ENCODE peak calls at places on chromosomes 13 and 19, in five cellular contexts. One of them, this sample, is unnamed.

GRCh38 chr19:17114414-17114831 is 38.8 kb downstream of the MYO9B start:
- DNase-seq in pancreas: no peak
- DNase-seq in CD4-positive, CD25-positive, alpha-beta regulatory T cell: no peak
- DNase-seq in AG09309: no peak
- DNase-seq in astrocyte of the spinal cord: peak
- DNase-seq in this sample: no peak

GRCh38 chr13:95652821-95653220 is 8.3 kb upstream of the DZIP1 start:
- DNase-seq in CD4-positive, CD25-positive, alpha-beta regulatory T cell: no peak
- DNase-seq in pancreas: no peak
- DNase-seq in astrocyte of the spinal cord: no peak
- DNase-seq in AG09309: no peak
- DNase-seq in this sample: no peak

GRCh38 chr13:107210216-107211010 is 642.5 kb upstream of the ARGLU1 start:
- DNase-seq in pancreas: no peak
- DNase-seq in astrocyte of the spinal cord: no peak
- DNase-seq in CD4-positive, CD25-positive, alpha-beta regulatory T cell: no peak
- DNase-seq in AG09309: peak
- DNase-seq in this sample: no peak

GRCh38 chr19:4693471-4694121 is 23.5 kb upstream of the MYDGF start:
- DNase-seq in astrocyte of the spinal cord: no peak
- DNase-seq in CD4-positive, CD25-positive, alpha-beta regulatory T cell: no peak
- DNase-seq in AG09309: no peak
- DNase-seq in pancreas: peak
- DNase-seq in this sample: no peak

GRCh38 chr19:50167314-50167721 is 4.2 kb upstream of the IZUMO2 start:
- DNase-seq in pancreas: peak
- DNase-seq in AG09309: no peak
- DNase-seq in astrocyte of the spinal cord: no peak
- DNase-seq in CD4-positive, CD25-positive, alpha-beta regulatory T cell: no peak
- DNase-seq in this sample: no peak

GRCh38 chr13:24119593-24120508 is 40.7 kb upstream of the SPATA13 start:
- DNase-seq in AG09309: no peak
- DNase-seq in CD4-positive, CD25-positive, alpha-beta regulatory T cell: no peak
- DNase-seq in astrocyte of the spinal cord: no peak
- DNase-seq in pancreas: no peak
- DNase-seq in this sample: no peak

GRCh38 chr13:77022341-77022740 is 4.6 kb downstream of the FBXL3 start:
- DNase-seq in CD4-positive, CD25-positive, alpha-beta regulatory T cell: no peak
- DNase-seq in pancreas: no peak
- DNase-seq in astrocyte of the spinal cord: peak
- DNase-seq in AG09309: no peak
- DNase-seq in this sample: no peak

GRCh38 chr19:6424190-6424938 is at the start of gene KHSRP:
- DNase-seq in AG09309: no peak
- DNase-seq in CD4-positive, CD25-positive, alpha-beta regulatory T cell: peak
- DNase-seq in astrocyte of the spinal cord: no peak
- DNase-seq in pancreas: peak
- DNase-seq in this sample: no peak

GRCh38 chr19:30584121-30584520 is 211.9 kb downstream of the ZNF536 start:
- DNase-seq in astrocyte of the spinal cord: no peak
- DNase-seq in pancreas: no peak
- DNase-seq in AG09309: no peak
- DNase-seq in CD4-positive, CD25-positive, alpha-beta regulatory T cell: no peak
- DNase-seq in this sample: no peak

GRCh38 chr19:16325671-16326400 is 1.2 kb downstream of the KLF2 start:
- DNase-seq in pancreas: peak
- DNase-seq in AG09309: no peak
- DNase-seq in CD4-positive, CD25-positive, alpha-beta regulatory T cell: peak
- DNase-seq in astrocyte of the spinal cord: no peak
- DNase-seq in this sample: no peak

GRCh38 chr13:65453982-65454381 is 1776.2 kb downstream of the PCDH9 start:
- DNase-seq in AG09309: no peak
- DNase-seq in pancreas: no peak
- DNase-seq in astrocyte of the spinal cord: no peak
- DNase-seq in CD4-positive, CD25-positive, alpha-beta regulatory T cell: no peak
- DNase-seq in this sample: no peak

GRCh38 chr19:45231891-45232290 is 13.3 kb downstream of the EXOC3L2 start:
- DNase-seq in CD4-positive, CD25-positive, alpha-beta regulatory T cell: no peak
- DNase-seq in AG09309: no peak
- DNase-seq in pancreas: no peak
- DNase-seq in astrocyte of the spinal cord: no peak
- DNase-seq in this sample: no peak

GRCh38 chr19:18733196-18733647 is 49.7 kb downstream of the CRTC1 start:
- DNase-seq in astrocyte of the spinal cord: peak
- DNase-seq in AG09309: no peak
- DNase-seq in pancreas: no peak
- DNase-seq in CD4-positive, CD25-positive, alpha-beta regulatory T cell: no peak
- DNase-seq in this sample: no peak

GRCh38 chr13:51612867-51613266 is 28.6 kb downstream of the WDFY2 start:
- DNase-seq in AG09309: no peak
- DNase-seq in pancreas: no peak
- DNase-seq in CD4-positive, CD25-positive, alpha-beta regulatory T cell: no peak
- DNase-seq in astrocyte of the spinal cord: no peak
- DNase-seq in this sample: no peak

DNA sequence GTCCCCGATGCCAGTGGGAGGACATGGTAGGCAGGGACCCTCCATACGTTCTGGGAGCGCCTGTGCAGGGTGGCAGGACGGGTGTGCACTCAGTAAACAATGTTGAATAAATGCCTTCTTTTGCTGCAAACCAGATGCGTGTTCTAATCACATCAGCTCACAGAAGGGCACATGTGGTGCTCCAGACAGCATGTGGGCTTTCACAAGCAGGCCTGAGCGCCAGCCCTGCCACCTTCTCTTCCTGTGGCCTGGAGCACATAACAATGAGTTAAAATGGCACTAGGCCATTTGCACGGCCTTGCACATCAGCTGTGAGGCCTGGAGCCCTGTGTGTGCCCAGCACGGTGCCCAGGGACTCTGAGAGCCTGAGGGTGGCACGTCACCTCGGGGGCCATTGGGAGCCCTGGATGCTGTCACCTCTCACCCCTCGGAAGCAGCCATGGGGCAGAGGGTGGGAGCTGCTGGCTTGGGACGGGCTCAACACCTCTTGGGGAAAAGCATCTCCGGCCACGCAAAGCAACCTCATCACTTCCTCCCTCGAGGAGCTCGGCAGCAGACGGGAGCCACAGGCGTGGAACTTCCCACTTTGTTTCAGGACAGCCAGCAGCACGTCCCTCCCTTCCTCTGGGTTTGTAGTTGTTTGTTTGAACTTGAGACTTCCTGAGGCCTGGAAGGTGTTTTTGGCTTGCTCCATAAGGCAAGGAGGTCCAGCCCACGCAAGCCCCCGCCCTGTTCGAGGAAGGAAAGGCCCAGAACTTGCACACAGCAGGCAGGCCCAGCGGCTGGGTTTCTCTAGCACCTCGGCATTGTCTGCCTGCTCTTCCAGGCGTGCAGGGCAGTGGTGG is 9.8 kb downstream of the MCF2L start:
- DNase-seq in CD4-positive, CD25-positive, alpha-beta regulatory T cell: no peak
- DNase-seq in AG09309: no peak
- DNase-seq in astrocyte of the spinal cord: no peak
- DNase-seq in pancreas: peak
- DNase-seq in this sample: no peak
- H3K4me3 ChIP-seq in CD4-positive, CD25-positive, alpha-beta regulatory T cell: no peak
- H3K4me3 ChIP-seq in AG09309: no peak
- H3K4me3 ChIP-seq in astrocyte of the spinal cord: no peak
- H3K4me3 ChIP-seq in pancreas: no peak
- H3K4me3 ChIP-seq in this sample: no peak

DNA sequence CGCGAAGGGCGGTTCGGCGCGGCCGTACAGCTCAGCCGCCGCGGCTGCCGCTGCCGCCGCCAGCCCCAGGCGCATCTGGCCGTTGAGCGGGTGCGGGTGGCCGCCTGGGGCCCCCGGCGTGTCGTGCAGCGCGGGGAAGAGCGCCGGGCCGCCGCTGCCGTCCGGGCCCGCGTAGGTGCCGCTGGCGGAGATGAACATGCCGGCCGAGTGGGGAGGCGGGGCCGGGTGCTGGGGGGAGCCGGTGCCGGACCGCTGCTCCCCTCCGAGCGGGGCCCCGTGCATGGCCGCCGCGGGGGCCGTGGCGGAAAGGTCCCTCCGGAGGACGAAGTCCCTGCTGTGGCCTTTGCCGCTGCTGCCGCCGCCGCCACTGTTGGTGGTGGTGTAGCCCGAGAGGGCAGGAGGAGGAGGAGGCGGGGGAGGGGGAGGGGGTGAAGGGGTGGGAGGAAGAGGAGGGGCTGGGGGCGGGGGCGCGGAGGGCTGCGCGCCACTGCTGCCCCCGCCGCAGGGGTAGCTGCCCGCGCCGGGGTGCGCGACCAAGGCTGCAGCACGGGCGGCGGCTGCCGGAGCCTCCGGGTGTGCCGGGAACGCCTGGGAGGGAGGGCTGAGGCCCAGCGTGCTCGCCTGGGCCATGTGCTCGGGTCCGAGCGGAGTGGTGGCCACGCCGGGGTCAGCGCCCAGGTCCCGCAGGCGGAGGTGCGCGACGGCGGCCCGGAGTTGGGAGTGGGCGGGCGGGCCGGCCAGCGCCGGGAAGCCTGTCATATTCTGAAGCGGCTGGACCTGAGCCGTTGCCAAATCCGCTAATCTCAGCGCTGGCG is 599 bp downstream of the ZIC5 start:
- DNase-seq in CD4-positive, CD25-positive, alpha-beta regulatory T cell: no peak
- DNase-seq in astrocyte of the spinal cord: no peak
- DNase-seq in pancreas: peak
- DNase-seq in AG09309: no peak
- DNase-seq in this sample: no peak
- H3K4me3 ChIP-seq in CD4-positive, CD25-positive, alpha-beta regulatory T cell: no peak
- H3K4me3 ChIP-seq in astrocyte of the spinal cord: peak
- H3K4me3 ChIP-seq in pancreas: no peak
- H3K4me3 ChIP-seq in AG09309: peak
- H3K4me3 ChIP-seq in this sample: peak

GRCh38 chr13:110138009-110138699 is 168.8 kb downstream of the COL4A1 start:
- DNase-seq in CD4-positive, CD25-positive, alpha-beta regulatory T cell: no peak
- DNase-seq in pancreas: peak
- DNase-seq in AG09309: no peak
- DNase-seq in astrocyte of the spinal cord: peak
- DNase-seq in this sample: peak
- H3K4me3 ChIP-seq in CD4-positive, CD25-positive, alpha-beta regulatory T cell: peak
- H3K4me3 ChIP-seq in pancreas: peak
- H3K4me3 ChIP-seq in AG09309: peak
- H3K4me3 ChIP-seq in astrocyte of the spinal cord: peak
- H3K4me3 ChIP-seq in this sample: peak

GRCh38 chr13:25180795-25181537 is 8.9 kb upstream of the AMER2 start:
- DNase-seq in pancreas: no peak
- DNase-seq in CD4-positive, CD25-positive, alpha-beta regulatory T cell: no peak
- DNase-seq in AG09309: no peak
- DNase-seq in astrocyte of the spinal cord: no peak
- DNase-seq in this sample: no peak
- H3K4me3 ChIP-seq in pancreas: no peak
- H3K4me3 ChIP-seq in CD4-positive, CD25-positive, alpha-beta regulatory T cell: no peak
- H3K4me3 ChIP-seq in AG09309: no peak
- H3K4me3 ChIP-seq in astrocyte of the spinal cord: no peak
- H3K4me3 ChIP-seq in this sample: no peak

GRCh38 chr13:80469105-80469840 is 128.3 kb upstream of the SPRY2 start:
- DNase-seq in CD4-positive, CD25-positive, alpha-beta regulatory T cell: no peak
- DNase-seq in pancreas: no peak
- DNase-seq in AG09309: no peak
- DNase-seq in astrocyte of the spinal cord: no peak
- DNase-seq in this sample: no peak
- H3K4me3 ChIP-seq in CD4-positive, CD25-positive, alpha-beta regulatory T cell: no peak
- H3K4me3 ChIP-seq in pancreas: no peak
- H3K4me3 ChIP-seq in AG09309: no peak
- H3K4me3 ChIP-seq in astrocyte of the spinal cord: no peak
- H3K4me3 ChIP-seq in this sample: no peak

DNA sequence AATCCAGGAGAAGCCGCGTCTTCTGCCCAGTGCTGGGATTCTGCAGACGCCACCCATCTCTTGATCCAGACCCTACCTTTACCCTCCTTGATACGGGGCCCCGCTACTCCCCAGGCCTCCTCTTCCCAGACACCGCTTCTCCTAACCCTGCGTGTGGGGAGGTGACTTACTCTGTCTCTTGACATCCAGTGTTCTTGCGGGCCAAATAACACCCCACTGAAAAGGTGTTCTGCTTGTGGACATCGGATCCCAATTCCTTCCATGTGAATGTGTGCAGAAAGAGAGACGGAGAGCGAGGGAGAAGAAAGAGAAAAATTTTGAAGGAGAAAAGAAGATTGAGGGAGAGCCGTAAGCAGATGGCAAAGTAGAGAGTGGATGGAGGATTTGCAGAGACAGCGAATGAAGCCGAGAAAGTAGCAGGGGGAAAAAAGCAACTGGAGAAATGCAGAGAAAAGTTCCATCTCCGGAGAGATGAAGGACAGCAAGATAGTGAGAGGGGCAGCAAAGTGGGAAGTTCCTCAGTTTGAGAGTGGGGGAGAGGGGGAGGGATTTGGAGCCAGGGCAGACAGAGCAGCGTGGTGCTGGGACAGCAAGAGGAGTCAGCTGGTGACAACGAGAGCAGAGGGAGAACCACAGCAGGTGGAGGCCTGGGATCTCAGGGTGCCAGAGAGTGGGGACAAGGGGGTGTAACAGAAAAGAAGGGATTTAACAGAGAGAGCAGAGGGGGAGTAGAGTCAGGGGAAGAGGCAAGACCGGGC is 811 bp downstream of the ZNF480 start:
- DNase-seq in AG09309: no peak
- DNase-seq in CD4-positive, CD25-positive, alpha-beta regulatory T cell: no peak
- DNase-seq in pancreas: no peak
- DNase-seq in astrocyte of the spinal cord: no peak
- DNase-seq in this sample: no peak
- H3K4me3 ChIP-seq in AG09309: peak
- H3K4me3 ChIP-seq in CD4-positive, CD25-positive, alpha-beta regulatory T cell: peak
- H3K4me3 ChIP-seq in pancreas: peak
- H3K4me3 ChIP-seq in astrocyte of the spinal cord: peak
- H3K4me3 ChIP-seq in this sample: peak

This sample was measured in Jurkat, Clone E6-1.